ENCODE peak calls at places on chromosomes 5 and 9, in eight cellular contexts. L, V, P, O, K, R, M and E are unnamed samples.

GRCh38 chr9:31715250-31715649 is 669.2 kb upstream of the ACO1 start:
- DNase-seq in O (no peak), V (no peak), L (no peak), M (no peak), R (no peak), P (peak), K (no peak), E (no peak)

GRCh38 chr5:104452554-104452953 is 890.0 kb upstream of the NUDT12 start:
- DNase-seq in O (no peak), R (no peak), V (no peak), K (no peak), P (no peak), L (no peak), M (no peak), E (no peak)

GRCh38 chr9:129320575-129321311 is 142.7 kb upstream of the IER5L start:
- DNase-seq in P (peak), R (peak), O (peak), K (peak), M (peak), V (peak), L (peak), E (peak)

GRCh38 chr9:75147638-75148037 is 59.3 kb downstream of the OSTF1 start:
- DNase-seq in R (no peak), V (no peak), O (no peak), L (no peak), M (peak), P (no peak), K (no peak), E (no peak)

GRCh38 chr9:15246688-15247087 is 60.3 kb downstream of the TTC39B start:
- DNase-seq in O (no peak), M (no peak), L (no peak), R (no peak), P (no peak), V (no peak), K (no peak), E (no peak)

GRCh38 chr5:113181409-113181808 is 204.8 kb downstream of the DCP2 start:
- DNase-seq in O (no peak), V (no peak), R (no peak), L (no peak), P (no peak), M (no peak), K (no peak), E (no peak)

GRCh38 chr9:2158111-2158610 is 143.0 kb downstream of the SMARCA2 start:
- DNase-seq in V (peak), P (peak), R (peak), O (no peak), M (peak), L (peak), K (peak), E (peak)

GRCh38 chr5:42274913-42275312 is 148.3 kb upstream of the GHR start:
- DNase-seq in R (no peak), O (no peak), L (peak), V (no peak), K (no peak), P (no peak), M (no peak), E (no peak)

GRCh38 chr5:170095687-170096086 is 10.0 kb upstream of the FOXI1 start:
- DNase-seq in K (no peak), P (no peak), M (peak), V (no peak), O (no peak), R (no peak), L (no peak), E (no peak)

GRCh38 chr5:67014957-67015400 is 181.6 kb downstream of the CD180 start:
- DNase-seq in R (no peak), V (no peak), M (no peak), K (no peak), P (peak), L (peak), O (no peak), E (no peak)